ENCODE peak calls at places on chromosome 6, in eight cellular contexts. Z is ovary, W is transverse colon, D is A549, M is tibial nerve, X is stomach, S is upper lobe of left lung, F is HepG2. K is an unnamed sample.

GRCh38 chr6:10154251-10154650 is 260.6 kb downstream of the TFAP2A start:
- DNase-seq in S (no peak), W (no peak), X (no peak), F (no peak), D (no peak), M (no peak), Z (no peak), K (no peak)

GRCh38 chr6:68711386-68712000 is 76.4 kb downstream of the ADGRB3 start:
- DNase-seq in Z (no peak), F (no peak), M (no peak), S (no peak), W (no peak), D (no peak), X (no peak), K (no peak)

GRCh38 chr6:8435093-8435844 is at the start of gene SLC35B3:
- DNase-seq in Z (peak), S (peak), X (peak), F (peak), D (peak), M (peak), W (peak), K (peak)

GRCh38 chr6:112034236-112034990 is 19.5 kb upstream of the CCN6 start:
- DNase-seq in F (no peak), X (no peak), W (no peak), M (no peak), S (no peak), D (no peak), Z (no peak), K (no peak)

GRCh38 chr6:73803562-73804221 is 107.7 kb downstream of the CD109 start:
- DNase-seq in W (peak), Z (no peak), S (no peak), X (no peak), D (peak), M (no peak), F (peak), K (no peak)

GRCh38 chr6:170129691-170130171 is 161.1 kb downstream of the DLL1 start:
- DNase-seq in W (peak), Z (peak), S (peak), D (no peak), F (no peak), M (no peak), X (peak), K (peak)

GRCh38 chr6:169326067-169326799 is 72.6 kb upstream of the THBS2 start:
- DNase-seq in D (no peak), Z (no peak), W (no peak), S (peak), X (no peak), F (peak), M (no peak), K (no peak)

GRCh38 chr6:20811112-20811746 is 277.0 kb downstream of the CDKAL1 start:
- DNase-seq in W (no peak), M (no peak), Z (no peak), D (peak), X (no peak), S (no peak), F (no peak), K (no peak)

GRCh38 chr6:112831022-112831421 is 483.9 kb downstream of the RFPL4B start:
- DNase-seq in Z (no peak), F (no peak), D (no peak), X (no peak), S (no peak), W (no peak), M (no peak), K (no peak)

GRCh38 chr6:170296746-170297576 is 6.1 kb upstream of the DLL1 start:
- DNase-seq in Z (no peak), D (no peak), X (no peak), W (no peak), S (peak), M (no peak), F (no peak), K (no peak)

GRCh38 chr6:89989742-89990141 is 95.5 kb downstream of the GJA10 start:
- DNase-seq in D (no peak), Z (no peak), X (no peak), F (no peak), M (no peak), S (no peak), W (no peak), K (no peak)

GRCh38 chr6:170032706-170033309 is 258.1 kb downstream of the DLL1 start:
- DNase-seq in W (no peak), Z (peak), X (peak), M (no peak), S (no peak), F (no peak), D (no peak), K (peak)

GRCh38 chr6:41426438-41426851 is 91.0 kb downstream of the NCR2 start:
- DNase-seq in S (peak), M (peak), Z (no peak), X (peak), W (no peak), D (no peak), F (no peak), K (no peak)

GRCh38 chr6:41426888-41427641 is 91.7 kb downstream of the NCR2 start:
- DNase-seq in S (no peak), M (no peak), D (no peak), F (no peak), W (no peak), X (no peak), Z (no peak), K (no peak)

GRCh38 chr6:41428402-41428994 is 93.1 kb downstream of the NCR2 start:
- DNase-seq in D (no peak), Z (peak), F (no peak), W (peak), M (no peak), S (no peak), X (peak), K (no peak)

GRCh38 chr6:41428995-41429417 is 93.6 kb downstream of the NCR2 start:
- DNase-seq in S (no peak), X (no peak), Z (no peak), M (peak), F (no peak), D (no peak), W (peak), K (no peak)

DNA sequence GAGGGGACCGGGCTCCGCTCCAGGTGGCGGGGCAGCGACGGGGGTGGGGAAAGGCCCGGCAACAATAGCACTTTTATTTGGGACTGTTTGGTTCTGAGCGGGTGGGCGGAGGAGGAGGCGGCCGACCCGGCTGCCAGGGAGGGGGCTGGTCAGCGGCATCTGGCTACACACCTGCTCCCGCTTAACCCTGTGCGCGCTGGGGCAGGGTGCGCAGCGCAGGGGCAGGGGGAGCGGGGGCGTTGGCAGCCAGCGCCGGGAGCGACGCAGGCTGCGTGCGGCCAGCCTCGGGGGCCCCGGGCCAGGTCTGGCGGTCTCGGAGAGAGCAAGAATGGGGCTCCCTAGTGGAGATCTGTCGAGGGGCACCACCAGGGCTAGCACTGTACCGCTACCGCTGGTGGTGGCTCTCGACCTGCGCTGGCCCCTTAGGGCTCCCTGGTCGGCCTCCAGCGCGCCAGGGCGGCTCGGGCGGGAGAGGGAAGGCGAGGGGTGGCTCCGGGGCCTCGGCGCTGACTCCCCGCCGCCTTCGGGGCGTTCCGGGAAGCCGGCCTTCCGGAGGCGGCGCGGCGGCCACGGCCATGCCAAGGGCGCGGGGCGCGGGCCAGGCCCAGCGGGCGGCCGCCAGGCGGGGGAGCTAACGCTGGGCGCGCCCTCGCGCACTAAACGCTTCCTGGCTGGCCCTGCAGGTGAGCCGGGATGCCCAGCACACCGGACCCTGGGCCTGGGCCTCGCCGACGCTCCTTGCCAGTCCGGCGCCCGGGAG is 92.4 kb downstream of the NCR2 start:
- DNase-seq in D (no peak), Z (peak), X (peak), M (no peak), S (peak), W (peak), F (peak), K (no peak)
- TF ChIP-seq POLR2A in D (no peak), Z (no peak), X (no peak), M (no peak), S (peak), W (peak), F (no peak), K (no peak)

GRCh38 chr6:96153775-96154174 is 138.0 kb downstream of the FUT9 start:
- DNase-seq in S (no peak), D (no peak), W (no peak), Z (no peak), M (no peak), X (no peak), F (no peak), K (no peak)
- TF ChIP-seq CTCF in S (no peak), D (no peak), W (no peak), Z (no peak), M (no peak), X (no peak), F (no peak), K (no peak)

DNA sequence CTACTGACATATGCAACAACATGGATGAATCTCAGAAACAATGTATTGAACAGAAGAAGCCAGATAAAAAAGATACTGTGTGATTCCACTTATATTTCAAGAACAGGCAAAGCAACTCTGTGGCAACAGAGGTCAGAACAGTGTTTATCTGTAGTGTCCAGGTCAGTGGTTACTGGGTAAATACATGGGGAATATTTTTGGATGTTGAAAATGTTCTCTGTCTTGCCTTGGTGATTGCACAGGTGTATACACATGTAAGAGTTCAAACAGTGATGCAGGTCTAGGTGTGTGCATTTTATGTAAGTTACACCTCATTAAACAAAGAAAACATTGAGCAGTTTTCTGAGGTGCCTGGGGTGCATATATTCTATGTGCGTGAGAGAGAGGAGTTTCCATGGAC is 52.0 kb upstream of the EXOC2 start:
- DNase-seq in F (no peak), W (no peak), M (no peak), S (no peak), X (no peak), Z (no peak), D (no peak), K (no peak)
- TF ChIP-seq EP300 in F (no peak), W (no peak), M (no peak), S (no peak), X (no peak), Z (no peak), D (no peak), K (no peak)

GRCh38 chr6:49576618-49577017 is 26.1 kb downstream of the C6orf141 start:
- DNase-seq in Z (no peak), W (no peak), F (no peak), M (no peak), D (no peak), S (no peak), X (no peak), K (no peak)

GRCh38 chr6:49582529-49582928 is 32.1 kb downstream of the C6orf141 start:
- DNase-seq in Z (no peak), X (no peak), M (no peak), S (no peak), W (no peak), F (no peak), D (no peak), K (no peak)

GRCh38 chr6:49579649-49580048 is 29.2 kb downstream of the C6orf141 start:
- DNase-seq in Z (no peak), X (no peak), W (no peak), S (no peak), D (no peak), F (no peak), M (no peak), K (no peak)
- TF ChIP-seq POLR2A in Z (no peak), X (no peak), W (no peak), S (no peak), D (no peak), F (no peak), M (no peak), K (no peak)

GRCh38 chr6:133903855-133904254 is 14.9 kb downstream of the TCF21 start:
- DNase-seq in S (no peak), M (no peak), X (no peak), Z (no peak), F (no peak), D (no peak), W (no peak), K (no peak)
- TF ChIP-seq CTCF in S (no peak), M (no peak), X (no peak), Z (no peak), F (no peak), D (no peak), W (no peak), K (no peak)

GRCh38 chr6:15147827-15148226 is 98.0 kb upstream of the JARID2 start:
- DNase-seq in S (no peak), D (no peak), M (no peak), F (no peak), Z (no peak), X (no peak), W (no peak), K (no peak)
- TF ChIP-seq EP300 in S (no peak), D (no peak), M (no peak), F (no peak), Z (no peak), X (no peak), W (no peak), K (no peak)

DNA sequence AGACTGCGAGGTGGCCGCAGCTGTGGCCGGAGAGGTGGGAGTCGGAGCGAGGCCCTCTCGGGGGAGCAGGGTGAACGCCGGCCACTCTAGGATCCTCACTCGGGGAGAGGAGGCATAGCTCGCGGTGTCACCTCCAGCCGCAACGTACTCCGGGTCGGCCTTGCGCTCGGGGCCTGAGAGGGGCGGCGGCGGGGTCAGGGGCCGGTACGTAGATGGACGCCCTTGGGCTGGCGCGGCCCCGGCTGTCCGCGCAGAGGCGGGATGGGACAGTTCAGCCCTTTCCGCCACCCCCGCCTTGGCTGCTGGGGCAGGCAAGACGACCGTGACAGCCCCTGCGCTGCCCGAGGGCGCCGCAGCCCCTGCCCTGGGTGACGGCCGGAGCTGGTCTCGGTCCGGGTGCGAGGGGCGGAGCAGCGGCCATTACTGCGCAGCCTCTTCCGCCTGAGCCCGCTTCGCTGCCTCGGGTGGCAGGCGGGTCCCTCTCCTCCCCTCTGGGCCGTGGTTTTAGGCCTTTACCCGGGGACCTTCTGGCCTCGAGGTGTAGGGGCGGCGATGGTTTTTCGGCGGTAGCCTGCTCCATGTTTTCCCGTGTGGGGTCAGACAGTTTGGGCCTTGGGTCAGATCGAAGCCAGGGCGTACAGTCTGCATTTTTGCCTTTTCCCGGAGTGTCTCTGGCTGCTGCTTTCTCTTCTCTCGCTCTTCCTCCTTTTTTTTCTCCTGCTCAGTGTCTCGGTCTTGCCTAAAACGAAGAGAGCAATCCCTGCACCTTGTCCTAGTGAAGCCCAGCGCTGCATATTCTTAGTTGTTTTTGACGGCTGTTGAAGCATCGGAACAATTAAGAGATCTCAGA is 453 bp downstream of the RNF146 start:
- DNase-seq in W (peak), F (no peak), S (peak), D (peak), M (peak), X (peak), Z (no peak), K (peak)
- TF ChIP-seq POLR2A in W (peak), F (peak), S (peak), D (peak), M (peak), X (no peak), Z (peak), K (peak)

DNA sequence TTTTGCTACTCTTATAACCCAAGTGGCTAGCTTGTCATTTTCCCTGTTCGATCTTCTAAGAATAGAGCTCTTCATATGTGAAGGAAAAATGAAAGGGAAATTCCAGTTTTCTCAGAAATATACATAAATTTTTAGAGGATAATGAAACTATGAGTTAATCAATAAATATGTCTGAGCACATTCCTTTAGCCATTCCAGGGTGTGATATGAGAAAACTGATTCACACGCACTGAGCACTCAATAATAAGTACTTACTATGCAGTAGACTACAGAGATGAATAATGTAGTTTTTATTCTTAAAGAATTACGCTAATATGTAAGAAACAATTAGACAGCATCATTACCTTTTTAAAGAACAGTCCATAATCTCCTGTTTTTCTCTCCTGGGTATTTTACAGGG is 207.7 kb downstream of the ARHGAP18 start:
- DNase-seq in M (no peak), S (no peak), Z (no peak), X (no peak), D (no peak), W (no peak), F (no peak), K (no peak)
- TF ChIP-seq CTCF in M (no peak), S (no peak), Z (no peak), X (no peak), D (no peak), W (no peak), F (no peak), K (no peak)

DNA sequence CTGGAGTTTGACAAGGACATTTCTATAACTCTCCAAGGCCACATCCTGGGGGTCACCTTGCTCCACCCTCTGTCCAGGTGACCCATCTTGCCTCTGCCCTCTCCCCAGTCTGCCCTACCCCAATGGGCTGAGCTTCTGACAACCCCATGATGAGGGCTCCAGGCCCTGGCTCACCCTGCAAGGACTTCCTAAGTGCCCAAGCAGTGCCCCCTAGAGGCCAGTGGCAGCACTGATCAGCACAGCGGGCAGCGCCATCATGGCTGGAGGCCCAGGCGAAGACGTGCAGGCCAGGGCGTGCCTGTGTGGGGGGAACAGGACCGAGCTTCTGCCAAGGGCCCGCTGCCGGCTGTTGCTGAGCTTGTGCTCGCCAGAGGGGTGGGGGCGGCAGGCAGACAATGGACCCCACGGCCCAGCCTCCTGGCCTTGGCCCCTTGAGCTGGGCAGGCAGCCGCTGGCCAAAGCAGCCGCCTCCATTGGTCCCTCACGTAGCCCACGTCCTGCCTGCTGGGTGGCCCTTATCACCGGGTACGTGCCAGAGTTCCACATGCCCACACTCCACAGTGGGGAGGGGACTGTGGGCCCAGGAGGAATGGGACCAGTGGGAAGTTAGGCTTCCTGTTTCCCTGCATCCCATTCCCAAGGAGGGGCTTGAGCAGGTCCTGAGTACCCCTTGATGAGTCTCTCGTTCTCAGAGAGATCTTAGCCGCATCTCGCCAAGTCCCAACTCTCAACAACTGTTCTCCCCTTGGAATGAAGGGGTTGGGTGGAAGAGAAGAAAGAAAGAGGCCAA is 64.3 kb downstream of the MRPL14 start:
- DNase-seq in F (no peak), M (no peak), S (peak), D (no peak), X (peak), Z (peak), W (no peak), K (no peak)
- TF ChIP-seq EP300 in F (peak), M (peak), S (no peak), D (no peak), X (no peak), Z (no peak), W (no peak), K (no peak)

GRCh38 chr6:161745594-161745993 is 471.7 kb upstream of the AGPAT4 start:
- DNase-seq in S (no peak), X (no peak), Z (no peak), F (no peak), D (no peak), M (no peak), W (no peak), K (no peak)
- TF ChIP-seq POLR2A in S (no peak), X (no peak), Z (no peak), F (no peak), D (no peak), M (no peak), W (no peak), K (no peak)